ENCODE peak calls at places on chromosome 12, in four cellular contexts. F, N, Q and J are unnamed samples.

GRCh38 chr12:24044973-24045703 is 95.7 kb upstream of the SOX5 start:
- DNase-seq in F (no peak), N (no peak), Q (no peak), J (no peak)

GRCh38 chr12:95548539-95549391 is 2.5 kb downstream of the USP44 start:
- DNase-seq in F (peak; percentile 58), N (peak; percentile 48), Q (no peak), J (no peak)

GRCh38 chr12:10131101-10131632 is 1.2 kb upstream of the CLEC7A start:
- DNase-seq in F (no peak), N (no peak), Q (no peak), J (no peak)

GRCh38 chr12:93802698-93803097 is 125.5 kb downstream of the CRADD start:
- DNase-seq in F (no peak), N (peak; percentile 68), Q (no peak), J (no peak)

GRCh38 chr12:93243689-93244513 is 133.8 kb upstream of the NUDT4 start:
- DNase-seq in F (peak; percentile 17), N (peak; percentile 84), Q (peak; percentile 89), J (peak; percentile 41)

GRCh38 chr12:108610856-108611605 is 13.1 kb upstream of the TMEM119 start:
- DNase-seq in F (no peak), N (no peak), Q (no peak), J (no peak)

GRCh38 chr12:69129564-69129963 is 109.8 kb upstream of the CPSF6 start:
- DNase-seq in F (no peak), N (no peak), Q (no peak), J (no peak)

GRCh38 chr12:93356214-93356613 is 21.5 kb upstream of the NUDT4 start:
- DNase-seq in F (no peak), N (no peak), Q (no peak), J (no peak)

GRCh38 chr12:46702581-46703344 is 123.0 kb downstream of the SLC38A4 start:
- DNase-seq in F (no peak), N (peak; percentile 66), Q (no peak), J (no peak)

GRCh38 chr12:52860102-52860838 is 11.5 kb upstream of the KRT78 start:
- DNase-seq in F (no peak), N (peak; percentile 60), Q (no peak), J (peak; percentile 76)

DNA sequence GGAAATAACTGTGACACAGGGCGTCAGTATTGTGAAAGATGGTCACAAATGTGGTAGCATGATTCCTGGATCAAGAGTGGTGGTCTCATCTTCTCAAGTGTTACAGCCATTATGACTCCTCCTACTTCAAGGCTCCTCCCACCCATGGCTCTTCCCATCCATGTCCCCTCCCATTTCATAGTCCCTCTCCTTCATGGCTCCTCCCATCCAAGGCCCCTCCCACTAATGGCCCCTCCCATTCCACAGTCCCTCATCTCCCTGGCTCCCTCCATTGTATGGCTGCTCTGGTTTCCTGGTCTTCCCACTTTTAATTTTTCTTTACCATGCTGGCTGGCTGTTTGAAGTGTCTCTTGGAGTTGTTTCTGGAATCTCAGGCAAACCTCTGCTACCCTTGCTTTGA is 1375.2 kb upstream of the TMEM132C start:
- DNase-seq in F (no peak), N (no peak), Q (no peak), J (peak; percentile 13)
- TF ChIP-seq EZH2phosphoT487 in F (no peak), N (no peak), Q (no peak), J (no peak)

DNA sequence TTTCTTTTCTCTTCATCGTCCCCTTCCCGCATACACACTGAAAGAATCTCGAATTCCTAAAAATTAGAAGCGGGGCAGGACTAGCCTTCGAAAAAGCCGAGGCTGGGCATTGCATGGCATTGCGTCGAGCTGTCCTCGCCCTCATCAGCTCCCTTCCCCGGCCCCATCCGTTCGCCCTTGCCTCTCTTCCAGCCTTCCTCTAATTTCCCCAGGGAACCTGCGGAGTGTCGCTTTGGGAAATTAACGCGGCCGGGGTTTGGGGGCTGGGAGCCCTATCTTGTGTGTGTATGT is 1.1 kb downstream of the PTMS start:
- DNase-seq in F (no peak), N (peak; percentile 59), Q (no peak), J (no peak)
- H3K4me1 ChIP-seq in F (peaks cover 44% of the 10 kb centered on the region), N (peaks cover 37% of the 10 kb centered on the region), Q (peaks cover 16% of the 10 kb centered on the region), J (peaks cover 36% of the 10 kb centered on the region)

DNA sequence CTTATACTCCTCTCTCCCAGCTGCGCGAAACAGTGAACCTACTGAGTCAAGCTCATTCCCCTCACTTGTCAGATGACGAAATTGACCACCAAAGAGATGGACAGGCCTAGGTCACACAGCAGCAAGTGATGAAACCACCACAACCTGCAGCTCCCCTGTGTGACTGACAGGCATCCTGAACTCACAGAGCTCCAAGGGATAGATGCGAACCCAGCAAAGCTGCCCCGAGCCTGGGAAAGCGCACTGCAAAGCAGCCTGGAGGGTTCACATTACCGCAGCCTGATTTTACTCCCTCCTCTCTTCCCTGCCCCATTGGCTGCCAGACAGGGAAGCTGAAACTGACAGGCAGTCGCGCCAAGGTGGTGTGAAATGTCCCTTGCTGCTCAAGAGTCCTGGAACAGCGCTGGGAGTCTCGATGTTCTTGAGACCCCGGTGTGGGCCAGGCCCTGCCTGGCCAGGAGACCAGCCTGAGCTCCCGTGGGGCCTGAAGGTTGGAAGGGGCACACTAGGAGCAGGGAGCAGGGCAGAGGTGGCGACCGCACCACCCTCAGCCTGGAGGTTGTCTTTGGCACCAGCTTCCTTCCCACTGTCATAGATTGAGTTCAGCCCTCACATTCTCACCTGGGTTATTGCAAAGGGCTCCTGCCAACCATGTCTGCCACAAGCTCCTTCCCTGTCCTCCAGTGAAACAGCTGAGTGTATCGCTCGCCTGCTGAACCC is 36.3 kb downstream of the SNRNP35 start:
- DNase-seq in F (no peak), N (no peak), Q (no peak), J (no peak)
- TF ChIP-seq EZH2phosphoT487 in F (no peak), N (no peak), Q (no peak), J (no peak)

DNA sequence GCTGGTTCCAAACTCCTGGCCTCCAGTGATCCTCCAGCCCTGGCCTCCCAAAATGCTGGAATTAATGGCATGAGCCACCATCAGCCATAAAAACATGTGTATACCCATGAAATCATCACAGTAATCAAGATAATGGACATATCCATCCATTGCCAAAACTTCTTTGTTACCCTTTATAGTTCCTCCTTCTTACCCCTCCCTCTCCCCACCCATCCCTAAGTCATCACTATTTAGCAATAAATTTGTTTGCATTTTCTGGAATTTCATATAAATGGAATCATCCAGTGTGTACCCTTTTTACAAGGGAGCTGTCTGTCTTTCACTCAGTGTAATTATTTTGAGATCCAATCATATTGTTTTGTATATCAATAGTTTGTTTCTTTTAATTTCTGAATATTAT is 42.4 kb downstream of the RPH3A start:
- DNase-seq in F (no peak), N (no peak), Q (no peak), J (peak; percentile 52)
- H3K4me1 ChIP-seq in F (no peaks in the 10 kb centered on the region), N (no peaks in the 10 kb centered on the region), Q (no peaks in the 10 kb centered on the region), J (peaks cover 29% of the 10 kb centered on the region)